ENCODE peak calls at places on chromosomes 6 and 20, in five cellular contexts. S is neuronal stem cell, C is EL, L is hepatocyte, J is tibial nerve. G is an unnamed sample.

GRCh38 chr6:142699391-142699790 is 245.6 kb downstream of the HIVEP2 start:
- DNase-seq in L (no peak), S (no peak), J (no peak), C (no peak), G (no peak)

GRCh38 chr20:33092361-33092760 is 12.9 kb downstream of the BPIFB4 start:
- DNase-seq in S (no peak), L (no peak), J (no peak), C (no peak), G (no peak)

GRCh38 chr6:156980515-156980914 is 203.3 kb downstream of the ARID1B start:
- DNase-seq in L (no peak), C (no peak), S (no peak), J (no peak), G (no peak)

GRCh38 chr6:33819021-33819420 is 15.2 kb upstream of the MLN start:
- DNase-seq in C (no peak), J (no peak), L (no peak), S (no peak), G (no peak)

GRCh38 chr6:9494864-9495263 is 920.0 kb downstream of the TFAP2A start:
- DNase-seq in C (peak), S (no peak), J (no peak), L (no peak), G (no peak)

GRCh38 chr6:24287239-24287638 is 70.6 kb downstream of the DCDC2 start:
- DNase-seq in C (no peak), S (no peak), J (no peak), L (no peak), G (no peak)

GRCh38 chr20:4014031-4014474 is 1.3 kb downstream of the RNF24 start:
- DNase-seq in C (peak), L (peak), S (no peak), J (no peak), G (no peak)

GRCh38 chr20:5061209-5061608 is 58.5 kb downstream of the PCNA start:
- DNase-seq in S (no peak), L (peak), C (peak), J (no peak), G (no peak)

GRCh38 chr6:139364302-139364981 is 10.0 kb downstream of the CITED2 start:
- DNase-seq in J (no peak), S (peak), C (peak), L (peak), G (no peak)

GRCh38 chr6:130293800-130294199 is 71.0 kb upstream of the SAMD3 start:
- DNase-seq in S (peak), C (peak), J (no peak), L (peak), G (no peak)

GRCh38 chr6:127539292-127539691 is 20.2 kb upstream of the MTCL3 start:
- DNase-seq in S (no peak), L (peak), C (peak), J (no peak), G (no peak)

GRCh38 chr6:89353118-89353556 is 615 bp upstream of the UBE2J1 start:
- DNase-seq in C (no peak), J (no peak), S (no peak), L (no peak), G (no peak)

GRCh38 chr6:85923013-85923430 is 280.3 kb upstream of the SYNCRIP start:
- DNase-seq in L (peak), J (no peak), S (peak), C (peak), G (no peak)

GRCh38 chr6:152701081-152701862 is 3.6 kb downstream of the MYCT1 start:
- DNase-seq in C (no peak), S (no peak), L (no peak), J (no peak), G (no peak)

GRCh38 chr20:35443003-35443402 is 5.0 kb upstream of the GDF5 start:
- DNase-seq in C (peak), J (no peak), S (no peak), L (no peak), G (no peak)

GRCh38 chr20:8895472-8895871 is 173.4 kb upstream of the PLCB4 start:
- DNase-seq in S (no peak), L (no peak), J (no peak), C (no peak), G (no peak)

G was measured in upper lobe of right lung.